ENCODE peak calls at places on chromosomes 13 and 19, in nine cellular contexts. A, B, T, D, Z, X, L, W and Y are unnamed samples. For H3K4me1, the result is how much of the 10 kb centered on the place peaks cover.

GRCh38 chr19:17441241-17442135 is 7.0 kb downstream of the TMEM221 start:
- DNase-seq in T (peak), Z (peak), B (no peak), X (peak), D (no peak), A (no peak), L (peak), W (no peak), Y (no peak)

GRCh38 chr19:48734625-48735024 is 5.8 kb downstream of the RASIP1 start:
- DNase-seq in B (no peak), Z (no peak), L (no peak), T (no peak), A (no peak), W (no peak), X (no peak), D (no peak), Y (no peak)

GRCh38 chr19:14349426-14349825 is 31.8 kb upstream of the ADGRE5 start:
- DNase-seq in Z (no peak), D (no peak), X (no peak), L (no peak), B (no peak), T (no peak), W (no peak), A (no peak), Y (no peak)

GRCh38 chr13:29892149-29892548 is 41.7 kb upstream of the UBL3 start:
- DNase-seq in X (no peak), W (no peak), A (no peak), T (no peak), B (no peak), L (no peak), Z (no peak), D (no peak), Y (no peak)

GRCh38 chr19:48615145-48616040 is 517 bp upstream of the FAM83E start:
- DNase-seq in X (no peak), L (no peak), Z (no peak), T (no peak), A (no peak), B (no peak), W (no peak), D (no peak), Y (no peak)

GRCh38 chr13:88345171-88345847 is 674.1 kb downstream of the SLITRK5 start:
- DNase-seq in B (no peak), L (no peak), X (no peak), W (no peak), T (no peak), D (no peak), Z (no peak), A (no peak), Y (no peak)

GRCh38 chr13:74047925-74048324 is 86.3 kb downstream of the KLF12 start:
- DNase-seq in X (peak), B (no peak), W (no peak), L (peak), D (no peak), Z (no peak), T (no peak), A (no peak), Y (peak)

GRCh38 chr19:41905273-41906002 is 22.5 kb downstream of the ARHGEF1 start:
- DNase-seq in W (no peak), D (no peak), X (no peak), B (no peak), A (no peak), Z (no peak), T (no peak), L (no peak), Y (no peak)

GRCh38 chr19:38695319-38695683 is 47.9 kb downstream of the ACTN4 start:
- DNase-seq in X (no peak), Z (no peak), W (no peak), L (no peak), T (no peak), A (no peak), D (no peak), B (peak), Y (no peak)

GRCh38 chr13:99415014-99415650 is 86.1 kb upstream of the TM9SF2 start:
- DNase-seq in T (no peak), D (no peak), Z (no peak), B (no peak), X (no peak), A (no peak), L (no peak), W (no peak), Y (no peak)

GRCh38 chr19:35090795-35091214 is 24.8 kb upstream of the FXYD3 start:
- DNase-seq in W (no peak), Z (no peak), B (no peak), A (no peak), X (no peak), T (peak), L (peak), D (peak), Y (no peak)

GRCh38 chr13:32031815-32032345 is 306 bp downstream of the FRY start:
- DNase-seq in B (no peak), A (no peak), W (no peak), X (no peak), D (no peak), L (no peak), T (no peak), Z (peak), Y (no peak)

GRCh38 chr19:42480335-42481095 is 37.8 kb upstream of the CXCL17 start:
- DNase-seq in W (no peak), Z (peak), A (no peak), T (peak), L (no peak), D (peak), B (no peak), X (peak), Y (no peak)

GRCh38 chr19:572140-572890 is at the start of gene BSG:
- DNase-seq in Z (peak), A (peak), D (peak), B (peak), X (peak), L (peak), T (peak), W (peak), Y (peak)
- H3K4me1 ChIP-seq in Z (under half), A (half or more), D (under half), B (under half), X (under half), L (under half), T (under half), W (half or more), Y (under half)

GRCh38 chr13:63472736-63473135 is 2057.1 kb upstream of the PCDH20 start:
- DNase-seq in W (no peak), A (no peak), L (no peak), B (no peak), D (no peak), T (no peak), Z (no peak), X (no peak), Y (no peak)
- H3K4me1 ChIP-seq in W (under half), A (under half), L (under half), B (under half), D (under half), T (under half), Z (under half), X (under half), Y (under half)

GRCh38 chr19:2166741-2167738 is 3.3 kb downstream of the DOT1L start:
- DNase-seq in T (no peak), W (peak), A (peak), Z (no peak), B (peak), L (no peak), X (no peak), D (peak), Y (no peak)

GRCh38 chr19:2170987-2171348 is 7.2 kb downstream of the DOT1L start:
- DNase-seq in L (no peak), B (no peak), T (no peak), Z (no peak), D (no peak), W (no peak), X (no peak), A (no peak), Y (no peak)

GRCh38 chr19:2170219-2170618 is 6.5 kb downstream of the DOT1L start:
- DNase-seq in L (peak), A (no peak), T (no peak), D (no peak), Z (no peak), W (no peak), X (no peak), B (no peak), Y (no peak)

GRCh38 chr19:2167896-2168618 is 4.3 kb downstream of the DOT1L start:
- DNase-seq in L (no peak), B (peak), T (no peak), W (peak), X (no peak), Z (peak), D (peak), A (no peak), Y (no peak)

GRCh38 chr19:2168619-2169424 is 5.1 kb downstream of the DOT1L start:
- DNase-seq in A (peak), Z (peak), B (peak), D (peak), X (peak), L (peak), T (no peak), W (peak), Y (peak)
- H3K4me1 ChIP-seq in A (half or more), Z (under half), B (half or more), D (half or more), X (under half), L (under half), T (under half), W (half or more), Y (under half)

DNA sequence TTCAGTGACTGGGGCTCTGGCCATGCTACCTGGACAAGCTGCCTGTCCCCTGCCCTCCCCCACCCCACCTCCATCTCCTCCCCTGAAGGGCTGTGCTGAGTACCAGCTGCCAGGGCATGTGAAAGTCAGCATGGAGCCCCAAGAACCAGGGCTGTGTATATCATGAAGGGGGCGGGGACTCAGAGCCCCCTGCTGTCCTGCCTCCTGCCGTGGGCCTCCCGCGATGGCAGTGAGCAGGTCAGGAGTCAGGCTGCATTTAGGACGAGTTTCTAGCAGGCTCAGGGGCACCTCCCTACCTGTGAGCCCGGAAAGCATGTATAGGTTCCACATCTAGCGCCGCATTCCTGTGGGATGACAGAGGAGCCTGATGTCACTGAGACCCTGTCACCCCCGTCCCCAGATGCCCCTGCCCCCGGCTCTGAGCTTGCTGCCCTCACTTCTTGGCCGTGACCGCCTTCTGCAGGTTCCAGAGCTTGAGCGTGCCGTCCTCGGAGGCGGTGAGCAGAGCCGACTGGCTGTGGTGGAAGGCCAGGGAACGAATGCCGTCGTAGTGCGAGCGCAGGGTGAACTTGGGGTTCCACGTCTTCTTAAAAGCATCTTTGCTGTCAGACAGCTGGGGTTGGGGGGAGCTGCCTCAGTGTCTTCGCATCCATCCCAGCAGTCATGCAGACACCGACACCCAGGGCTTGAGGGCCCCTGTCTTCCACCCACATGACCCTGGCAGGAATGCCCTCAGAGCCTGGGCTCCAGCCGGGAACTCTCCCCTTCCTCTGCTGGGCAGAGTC is 8.3 kb upstream of the PRKD2 start:
- DNase-seq in A (no peak), L (no peak), T (no peak), B (no peak), W (no peak), D (no peak), X (no peak), Z (no peak), Y (no peak)
- H3K4me1 ChIP-seq in A (under half), L (under half), T (under half), B (under half), W (under half), D (under half), X (under half), Z (under half), Y (under half)

GRCh38 chr19:5051619-5052018 is 82.7 kb downstream of the KDM4B start:
- DNase-seq in L (no peak), D (no peak), W (no peak), T (no peak), A (no peak), Z (no peak), B (no peak), X (no peak), Y (no peak)

GRCh38 chr19:5048727-5049553 is 80.0 kb downstream of the KDM4B start:
- DNase-seq in T (peak), D (peak), X (no peak), W (no peak), B (no peak), Z (no peak), L (no peak), A (no peak), Y (no peak)

GRCh38 chr19:5050905-5051304 is 82.0 kb downstream of the KDM4B start:
- DNase-seq in Z (no peak), A (no peak), D (no peak), B (no peak), X (no peak), W (no peak), T (no peak), L (no peak), Y (no peak)

GRCh38 chr19:5049561-5049960 is 80.6 kb downstream of the KDM4B start:
- DNase-seq in Z (no peak), L (no peak), W (no peak), B (no peak), D (no peak), A (no peak), T (no peak), X (no peak), Y (no peak)

GRCh38 chr19:5050016-5050656 is 81.2 kb downstream of the KDM4B start:
- DNase-seq in W (no peak), D (no peak), T (peak), B (no peak), L (no peak), A (no peak), X (no peak), Z (no peak), Y (no peak)
- H3K4me1 ChIP-seq in W (half or more), D (under half), T (under half), B (under half), L (under half), A (under half), X (under half), Z (under half), Y (under half)

DNA sequence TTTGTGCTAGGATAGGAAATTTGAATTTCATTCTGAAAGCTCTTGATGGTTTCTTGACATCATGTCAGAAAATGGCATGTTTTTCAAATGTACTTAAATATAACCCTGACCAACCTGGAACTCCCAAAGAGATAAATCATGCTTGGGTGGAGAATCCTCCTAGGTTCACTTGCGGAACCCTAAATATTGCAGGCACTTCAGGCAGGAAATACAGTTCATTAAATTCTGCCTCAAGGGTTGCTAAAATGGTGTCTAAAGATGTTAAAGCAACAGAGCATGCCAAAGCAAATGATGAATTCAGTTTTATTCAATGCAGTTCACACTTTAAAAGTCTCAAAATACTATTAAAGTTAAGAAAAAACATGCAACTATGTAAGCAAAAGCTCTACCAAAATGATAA is 415.9 kb downstream of the SLITRK6 start:
- DNase-seq in A (no peak), L (no peak), T (no peak), W (no peak), D (no peak), B (no peak), X (no peak), Z (no peak), Y (no peak)
- H3K4me1 ChIP-seq in A (under half), L (under half), T (under half), W (under half), D (under half), B (under half), X (under half), Z (under half), Y (under half)

GRCh38 chr13:77313923-77314322 is 13.0 kb downstream of the MYCBP2 start:
- DNase-seq in A (no peak), D (no peak), T (no peak), B (no peak), W (no peak), Z (no peak), L (no peak), X (no peak), Y (no peak)
- H3K4me1 ChIP-seq in A (half or more), D (under half), T (under half), B (under half), W (half or more), Z (under half), L (under half), X (under half), Y (under half)